ENCODE peak calls at places on chromosomes 4 and X, in six cellular contexts. One of them, this sample, is unnamed.

GRCh38 chrX:1464282-1465131 is 11.8 kb upstream of the ASMTL start:
- DNase-seq in HCT116: no peak
- DNase-seq in CD8-positive, alpha-beta T cell: peak; percentile 66
- DNase-seq in keratinocyte: no peak
- DNase-seq in A549: no peak
- DNase-seq in stomach: peak; percentile 17
- DNase-seq in this sample: no peak

GRCh38 chr4:71540749-71541269 is 202.0 kb downstream of the SLC4A4 start:
- DNase-seq in stomach: no peak
- DNase-seq in A549: no peak
- DNase-seq in keratinocyte: no peak
- DNase-seq in CD8-positive, alpha-beta T cell: no peak
- DNase-seq in HCT116: no peak
- DNase-seq in this sample: no peak

GRCh38 chr4:136369073-136369472 is 1163.2 kb downstream of the PCDH18 start:
- DNase-seq in stomach: no peak
- DNase-seq in CD8-positive, alpha-beta T cell: no peak
- DNase-seq in HCT116: no peak
- DNase-seq in A549: no peak
- DNase-seq in keratinocyte: no peak
- DNase-seq in this sample: no peak

GRCh38 chr4:105840426-105841174 is 54.7 kb upstream of the NPNT start:
- DNase-seq in HCT116: no peak
- DNase-seq in CD8-positive, alpha-beta T cell: no peak
- DNase-seq in keratinocyte: no peak
- DNase-seq in stomach: no peak
- DNase-seq in A549: no peak
- DNase-seq in this sample: no peak

GRCh38 chr4:40811886-40812857 is 62.4 kb downstream of the NSUN7 start:
- DNase-seq in keratinocyte: no peak
- DNase-seq in A549: no peak
- DNase-seq in CD8-positive, alpha-beta T cell: no peak
- DNase-seq in HCT116: no peak
- DNase-seq in stomach: no peak
- DNase-seq in this sample: no peak

GRCh38 chr4:4647041-4647440 is 105.2 kb upstream of the STX18 start:
- DNase-seq in keratinocyte: no peak
- DNase-seq in HCT116: no peak
- DNase-seq in stomach: no peak
- DNase-seq in A549: no peak
- DNase-seq in CD8-positive, alpha-beta T cell: no peak
- DNase-seq in this sample: no peak

GRCh38 chr4:73603307-73603710 is 16.9 kb downstream of the RASSF6 start:
- DNase-seq in HCT116: no peak
- DNase-seq in CD8-positive, alpha-beta T cell: no peak
- DNase-seq in A549: peak; percentile 51
- DNase-seq in stomach: peak; percentile 42
- DNase-seq in keratinocyte: no peak
- DNase-seq in this sample: no peak

GRCh38 chrX:45788941-45789348 is 588.3 kb upstream of the DIPK2B start:
- DNase-seq in HCT116: no peak
- DNase-seq in keratinocyte: no peak
- DNase-seq in A549: no peak
- DNase-seq in CD8-positive, alpha-beta T cell: no peak
- DNase-seq in stomach: no peak
- DNase-seq in this sample: no peak

GRCh38 chr4:182427530-182427929 is 184.3 kb downstream of the TENM3 start:
- DNase-seq in A549: no peak
- DNase-seq in CD8-positive, alpha-beta T cell: no peak
- DNase-seq in HCT116: no peak
- DNase-seq in stomach: no peak
- DNase-seq in keratinocyte: no peak
- DNase-seq in this sample: no peak

GRCh38 chr4:79603681-79604080 is 195.7 kb upstream of the GK2 start:
- DNase-seq in keratinocyte: no peak
- DNase-seq in CD8-positive, alpha-beta T cell: no peak
- DNase-seq in A549: no peak
- DNase-seq in stomach: no peak
- DNase-seq in HCT116: no peak
- DNase-seq in this sample: peak; percentile 2
- H3K27ac ChIP-seq in keratinocyte: no peak overlapping the region
- H3K27ac ChIP-seq in CD8-positive, alpha-beta T cell: no peak overlapping the region
- H3K27ac ChIP-seq in A549: no peak overlapping the region
- H3K27ac ChIP-seq in stomach: no peak overlapping the region
- H3K27ac ChIP-seq in HCT116: no peak overlapping the region
- H3K27ac ChIP-seq in this sample: no peak overlapping the region

GRCh38 chr4:26826721-26827120 is 33.9 kb upstream of the STIM2 start:
- DNase-seq in CD8-positive, alpha-beta T cell: no peak
- DNase-seq in stomach: peak; percentile 55
- DNase-seq in HCT116: no peak
- DNase-seq in keratinocyte: no peak
- DNase-seq in A549: no peak
- DNase-seq in this sample: peak; percentile 96

GRCh38 chr4:26830016-26830415 is 30.6 kb upstream of the STIM2 start:
- DNase-seq in A549: no peak
- DNase-seq in HCT116: no peak
- DNase-seq in stomach: no peak
- DNase-seq in keratinocyte: no peak
- DNase-seq in CD8-positive, alpha-beta T cell: no peak
- DNase-seq in this sample: peak; percentile 74

GRCh38 chr4:26827798-26828197 is 32.8 kb upstream of the STIM2 start:
- DNase-seq in stomach: no peak
- DNase-seq in A549: no peak
- DNase-seq in CD8-positive, alpha-beta T cell: no peak
- DNase-seq in HCT116: no peak
- DNase-seq in keratinocyte: no peak
- DNase-seq in this sample: peak; percentile 53

GRCh38 chr4:26830701-26831100 is 29.9 kb upstream of the STIM2 start:
- DNase-seq in keratinocyte: no peak
- DNase-seq in CD8-positive, alpha-beta T cell: no peak
- DNase-seq in stomach: no peak
- DNase-seq in A549: no peak
- DNase-seq in HCT116: no peak
- DNase-seq in this sample: peak; percentile 55

DNA sequence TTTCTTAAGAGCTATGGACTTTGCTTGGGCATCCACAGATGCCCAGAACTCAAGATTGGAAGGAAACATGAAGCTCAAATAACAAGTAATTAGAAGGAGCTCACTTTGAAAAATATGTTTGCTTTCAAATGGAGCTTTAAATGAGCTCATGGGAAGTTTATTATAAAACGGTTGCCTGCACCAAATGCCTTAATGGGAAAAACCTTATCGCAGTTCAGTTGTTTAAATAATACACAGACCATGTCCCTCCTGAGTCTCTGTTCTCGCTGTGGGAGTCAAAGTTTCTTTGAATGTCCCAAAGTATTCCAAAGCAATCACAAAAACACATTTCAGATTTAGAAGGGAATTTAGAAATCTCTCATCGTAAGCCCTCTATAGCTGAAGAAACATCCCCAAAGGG is 31.6 kb upstream of the STIM2 start:
- DNase-seq in keratinocyte: no peak
- DNase-seq in A549: no peak
- DNase-seq in HCT116: no peak
- DNase-seq in CD8-positive, alpha-beta T cell: no peak
- DNase-seq in stomach: no peak
- DNase-seq in this sample: no peak
- H3K4me3 ChIP-seq in keratinocyte: no peak overlapping the region
- H3K4me3 ChIP-seq in A549: no peak overlapping the region
- H3K4me3 ChIP-seq in HCT116: no peak overlapping the region
- H3K4me3 ChIP-seq in CD8-positive, alpha-beta T cell: no peak overlapping the region
- H3K4me3 ChIP-seq in stomach: no peak overlapping the region
- H3K4me3 ChIP-seq in this sample: peak overlapping the region; percentile 59

GRCh38 chr4:80335226-80335553 is 340 bp upstream of the CFAP299 start:
- DNase-seq in CD8-positive, alpha-beta T cell: no peak
- DNase-seq in A549: no peak
- DNase-seq in keratinocyte: no peak
- DNase-seq in HCT116: no peak
- DNase-seq in stomach: no peak
- DNase-seq in this sample: no peak
- H3K27ac ChIP-seq in CD8-positive, alpha-beta T cell: no peak overlapping the region
- H3K27ac ChIP-seq in A549: no peak overlapping the region
- H3K27ac ChIP-seq in keratinocyte: no peak overlapping the region
- H3K27ac ChIP-seq in HCT116: no peak overlapping the region
- H3K27ac ChIP-seq in stomach: no peak overlapping the region
- H3K27ac ChIP-seq in this sample: no peak overlapping the region

GRCh38 chrX:48600226-48600625 is 2.9 kb downstream of the WDR13 start:
- DNase-seq in HCT116: no peak
- DNase-seq in A549: no peak
- DNase-seq in keratinocyte: no peak
- DNase-seq in CD8-positive, alpha-beta T cell: no peak
- DNase-seq in stomach: no peak
- DNase-seq in this sample: no peak

GRCh38 chrX:48599341-48599740 is 2.0 kb downstream of the WDR13 start:
- DNase-seq in keratinocyte: no peak
- DNase-seq in HCT116: no peak
- DNase-seq in A549: no peak
- DNase-seq in CD8-positive, alpha-beta T cell: no peak
- DNase-seq in stomach: no peak
- DNase-seq in this sample: no peak

GRCh38 chrX:48597353-48598264 is at the start of gene WDR13:
- DNase-seq in CD8-positive, alpha-beta T cell: peak; percentile 93
- DNase-seq in HCT116: peak; percentile 89
- DNase-seq in stomach: peak; percentile 92
- DNase-seq in A549: peak; percentile 88
- DNase-seq in keratinocyte: peak; percentile 76
- DNase-seq in this sample: peak; percentile 89

GRCh38 chrX:48595929-48596328 is 1.4 kb upstream of the WDR13 start:
- DNase-seq in CD8-positive, alpha-beta T cell: no peak
- DNase-seq in keratinocyte: no peak
- DNase-seq in A549: no peak
- DNase-seq in stomach: no peak
- DNase-seq in HCT116: no peak
- DNase-seq in this sample: no peak

GRCh38 chrX:48598645-48599044 is 1.4 kb downstream of the WDR13 start:
- DNase-seq in HCT116: no peak
- DNase-seq in CD8-positive, alpha-beta T cell: no peak
- DNase-seq in keratinocyte: no peak
- DNase-seq in stomach: no peak
- DNase-seq in A549: no peak
- DNase-seq in this sample: no peak
- H3K4me3 ChIP-seq in HCT116: peak overlapping the region; percentile 70
- H3K4me3 ChIP-seq in CD8-positive, alpha-beta T cell: no peak overlapping the region
- H3K4me3 ChIP-seq in keratinocyte: peak overlapping the region; percentile 51
- H3K4me3 ChIP-seq in stomach: peak overlapping the region; percentile 46
- H3K4me3 ChIP-seq in A549: peak overlapping the region; percentile 70
- H3K4me3 ChIP-seq in this sample: peak overlapping the region; percentile 79

GRCh38 chrX:16786139-16786790 is at the start of gene TXLNG:
- DNase-seq in HCT116: peak; percentile 96
- DNase-seq in keratinocyte: peak; percentile 100
- DNase-seq in CD8-positive, alpha-beta T cell: peak; percentile 98
- DNase-seq in A549: peak; percentile 86
- DNase-seq in stomach: peak; percentile 99
- DNase-seq in this sample: peak; percentile 96
- H3K27ac ChIP-seq in HCT116: peak within 1 kb of the TSS; percentile 67
- H3K27ac ChIP-seq in keratinocyte: peak within 1 kb of the TSS; percentile 79
- H3K27ac ChIP-seq in CD8-positive, alpha-beta T cell: peak within 1 kb of the TSS; percentile 88
- H3K27ac ChIP-seq in A549: peak within 1 kb of the TSS; percentile 100
- H3K27ac ChIP-seq in stomach: peak within 1 kb of the TSS; percentile 87
- H3K27ac ChIP-seq in this sample: peak within 1 kb of the TSS; percentile 46

DNA sequence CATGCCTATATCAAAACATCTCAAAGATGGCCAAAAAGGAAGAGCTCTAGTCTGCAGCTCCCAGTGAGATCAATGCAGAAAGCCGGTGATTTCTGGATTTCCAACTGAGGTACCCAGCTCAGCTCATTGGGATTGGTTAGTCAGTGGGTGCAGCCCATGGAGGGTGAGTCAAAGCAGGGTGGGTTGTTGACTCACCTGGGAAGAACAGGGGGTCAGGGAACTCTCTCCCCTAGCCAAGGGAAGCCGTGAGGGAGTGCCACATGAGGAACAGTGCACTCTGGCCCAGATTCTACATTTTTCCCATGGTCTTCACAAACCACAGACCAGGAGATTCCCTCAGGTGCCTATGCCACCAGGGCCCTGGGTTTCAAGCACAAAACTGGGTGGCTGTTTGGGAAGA is 57.3 kb upstream of the FGF16 start:
- DNase-seq in CD8-positive, alpha-beta T cell: no peak
- DNase-seq in stomach: no peak
- DNase-seq in A549: no peak
- DNase-seq in HCT116: no peak
- DNase-seq in keratinocyte: no peak
- DNase-seq in this sample: no peak
- H3K4me3 ChIP-seq in CD8-positive, alpha-beta T cell: no peak overlapping the region
- H3K4me3 ChIP-seq in stomach: no peak overlapping the region
- H3K4me3 ChIP-seq in A549: no peak overlapping the region
- H3K4me3 ChIP-seq in HCT116: no peak overlapping the region
- H3K4me3 ChIP-seq in keratinocyte: no peak overlapping the region
- H3K4me3 ChIP-seq in this sample: no peak overlapping the region

GRCh38 chr4:8248091-8248490 is 21.5 kb upstream of the HTRA3 start:
- DNase-seq in stomach: no peak
- DNase-seq in HCT116: no peak
- DNase-seq in keratinocyte: no peak
- DNase-seq in A549: no peak
- DNase-seq in CD8-positive, alpha-beta T cell: no peak
- DNase-seq in this sample: no peak
- H3K27ac ChIP-seq in stomach: peak overlapping the region; percentile 60
- H3K27ac ChIP-seq in HCT116: no peak overlapping the region
- H3K27ac ChIP-seq in keratinocyte: no peak overlapping the region
- H3K27ac ChIP-seq in A549: peak overlapping the region; percentile 88
- H3K27ac ChIP-seq in CD8-positive, alpha-beta T cell: no peak overlapping the region
- H3K27ac ChIP-seq in this sample: no peak overlapping the region

DNA sequence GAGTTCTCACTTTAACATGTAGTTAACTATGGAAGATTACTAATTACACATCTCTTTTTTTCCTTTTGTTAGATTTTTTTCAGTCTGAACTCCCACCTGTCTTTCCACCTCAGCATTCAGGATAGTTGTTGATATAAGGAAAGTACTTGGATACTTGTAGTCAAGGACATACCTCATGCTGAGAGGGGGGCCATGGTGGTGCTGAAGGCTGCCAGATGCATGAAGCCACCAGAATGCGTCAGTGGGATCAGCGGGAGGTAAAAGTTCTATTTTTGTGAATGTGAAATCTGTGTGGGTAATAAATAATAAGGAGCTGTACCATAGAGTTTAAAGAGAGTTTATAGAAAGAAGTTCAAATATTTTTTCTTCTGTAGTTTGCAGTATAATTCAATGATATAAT is 13.1 kb upstream of the NDST4 start:
- DNase-seq in HCT116: no peak
- DNase-seq in A549: no peak
- DNase-seq in stomach: no peak
- DNase-seq in keratinocyte: no peak
- DNase-seq in CD8-positive, alpha-beta T cell: no peak
- DNase-seq in this sample: no peak
- H3K4me3 ChIP-seq in HCT116: no peak overlapping the region
- H3K4me3 ChIP-seq in A549: no peak overlapping the region
- H3K4me3 ChIP-seq in stomach: no peak overlapping the region
- H3K4me3 ChIP-seq in keratinocyte: no peak overlapping the region
- H3K4me3 ChIP-seq in CD8-positive, alpha-beta T cell: no peak overlapping the region
- H3K4me3 ChIP-seq in this sample: no peak overlapping the region

This sample was measured in OCI-LY7.